ENCODE peak calls at places on chromosomes 16 and 17, in six cellular contexts. One of them, this sample, is unnamed.
A peak's percentile ranks its signal among the peaks of the same experiment; 100 is the strongest.

GRCh38 chr17:19703106-19703775 is 13.1 kb downstream of the SLC47A2 start:
- DNase-seq in trophoblast cell: no peak
- DNase-seq in H1: no peak
- DNase-seq in IMR-90: no peak
- DNase-seq in H9: peak; percentile 39
- DNase-seq in mesenchymal stem cell: no peak
- DNase-seq in this sample: no peak

GRCh38 chr17:32266389-32267269 is 997 bp downstream of the RHBDL3 start:
- DNase-seq in H9: peak; percentile 69
- DNase-seq in trophoblast cell: no peak
- DNase-seq in mesenchymal stem cell: peak; percentile 3
- DNase-seq in IMR-90: no peak
- DNase-seq in H1: peak; percentile 85
- DNase-seq in this sample: peak; percentile 57

GRCh38 chr17:527247-527646 is 174.6 kb upstream of the RPH3AL start:
- DNase-seq in IMR-90: no peak
- DNase-seq in H1: no peak
- DNase-seq in H9: no peak
- DNase-seq in trophoblast cell: no peak
- DNase-seq in mesenchymal stem cell: no peak
- DNase-seq in this sample: no peak

GRCh38 chr16:74309789-74310781 is 13.5 kb downstream of the PSMD7 start:
- DNase-seq in H1: no peak
- DNase-seq in trophoblast cell: peak; percentile 10
- DNase-seq in IMR-90: peak; percentile 56
- DNase-seq in H9: no peak
- DNase-seq in mesenchymal stem cell: peak; percentile 65
- DNase-seq in this sample: peak; percentile 39

GRCh38 chr17:61363601-61364462 is 35.8 kb upstream of the TBX2 start:
- DNase-seq in mesenchymal stem cell: no peak
- DNase-seq in H9: no peak
- DNase-seq in IMR-90: no peak
- DNase-seq in trophoblast cell: no peak
- DNase-seq in H1: no peak
- DNase-seq in this sample: no peak

GRCh38 chr16:54817432-54817831 is 113.2 kb upstream of the IRX5 start:
- DNase-seq in trophoblast cell: no peak
- DNase-seq in IMR-90: no peak
- DNase-seq in H1: no peak
- DNase-seq in H9: peak; percentile 30
- DNase-seq in mesenchymal stem cell: no peak
- DNase-seq in this sample: no peak

GRCh38 chr17:83078378-83079339 is 750 bp upstream of the METRNL start:
- DNase-seq in IMR-90: no peak
- DNase-seq in mesenchymal stem cell: peak; percentile 24
- DNase-seq in trophoblast cell: no peak
- DNase-seq in H9: no peak
- DNase-seq in H1: no peak
- DNase-seq in this sample: peak; percentile 42

GRCh38 chr17:58757162-58757613 is 1.5 kb downstream of the PPM1E start:
- DNase-seq in trophoblast cell: no peak
- DNase-seq in H1: no peak
- DNase-seq in H9: no peak
- DNase-seq in IMR-90: no peak
- DNase-seq in mesenchymal stem cell: no peak
- DNase-seq in this sample: no peak

GRCh38 chr16:68642436-68643064 is 2.6 kb upstream of the CDH3 start:
- DNase-seq in mesenchymal stem cell: peak; percentile 37
- DNase-seq in IMR-90: no peak
- DNase-seq in H9: peak; percentile 89
- DNase-seq in H1: peak; percentile 79
- DNase-seq in trophoblast cell: no peak
- DNase-seq in this sample: no peak

GRCh38 chr17:44901323-44901965 is 2.2 kb upstream of the EFTUD2 start:
- DNase-seq in trophoblast cell: no peak
- DNase-seq in H9: no peak
- DNase-seq in H1: no peak
- DNase-seq in mesenchymal stem cell: peak; percentile 86
- DNase-seq in IMR-90: peak; percentile 79
- DNase-seq in this sample: no peak

GRCh38 chr17:32523017-32523680 is 36.4 kb downstream of the CDK5R1 start:
- DNase-seq in H1: no peak
- DNase-seq in H9: no peak
- DNase-seq in IMR-90: no peak
- DNase-seq in trophoblast cell: no peak
- DNase-seq in mesenchymal stem cell: no peak
- DNase-seq in this sample: no peak

GRCh38 chr16:15749985-15750384 is 99.9 kb downstream of the NDE1 start:
- DNase-seq in IMR-90: no peak
- DNase-seq in H1: no peak
- DNase-seq in H9: no peak
- DNase-seq in mesenchymal stem cell: no peak
- DNase-seq in trophoblast cell: no peak
- DNase-seq in this sample: no peak

GRCh38 chr17:42027961-42028790 is 8.3 kb downstream of the NKIRAS2 start:
- DNase-seq in IMR-90: no peak
- DNase-seq in mesenchymal stem cell: no peak
- DNase-seq in H1: peak; percentile 77
- DNase-seq in H9: peak; percentile 89
- DNase-seq in trophoblast cell: no peak
- DNase-seq in this sample: no peak

GRCh38 chr16:75247249-75247648 is 4.2 kb downstream of the BCAR1 start:
- DNase-seq in H9: no peak
- DNase-seq in IMR-90: no peak
- DNase-seq in trophoblast cell: no peak
- DNase-seq in H1: no peak
- DNase-seq in mesenchymal stem cell: peak; percentile 44
- DNase-seq in this sample: no peak

GRCh38 chr17:58886514-58886913 is 130.9 kb downstream of the PPM1E start:
- DNase-seq in mesenchymal stem cell: no peak
- DNase-seq in H9: no peak
- DNase-seq in trophoblast cell: no peak
- DNase-seq in IMR-90: no peak
- DNase-seq in H1: no peak
- DNase-seq in this sample: no peak

GRCh38 chr17:4551796-4552525 is 3.2 kb downstream of the MYBBP1A start:
- DNase-seq in IMR-90: no peak
- DNase-seq in trophoblast cell: no peak
- DNase-seq in H9: no peak
- DNase-seq in H1: no peak
- DNase-seq in mesenchymal stem cell: no peak
- DNase-seq in this sample: no peak

GRCh38 chr17:82756166-82756565 is 4.3 kb downstream of the TBCD start:
- DNase-seq in trophoblast cell: no peak
- DNase-seq in IMR-90: no peak
- DNase-seq in mesenchymal stem cell: no peak
- DNase-seq in H1: no peak
- DNase-seq in H9: no peak
- DNase-seq in this sample: no peak

GRCh38 chr16:47943235-47943634 is 212.6 kb downstream of the ABCC12 start:
- DNase-seq in mesenchymal stem cell: no peak
- DNase-seq in H9: no peak
- DNase-seq in H1: no peak
- DNase-seq in IMR-90: no peak
- DNase-seq in trophoblast cell: no peak
- DNase-seq in this sample: no peak

GRCh38 chr17:11925271-11926021 is 71.8 kb downstream of the ZNF18 start:
- DNase-seq in mesenchymal stem cell: no peak
- DNase-seq in H1: no peak
- DNase-seq in H9: no peak
- DNase-seq in trophoblast cell: no peak
- DNase-seq in IMR-90: no peak
- DNase-seq in this sample: no peak

GRCh38 chr17:74922694-74923537 is at the start of gene USH1G:
- DNase-seq in mesenchymal stem cell: no peak
- DNase-seq in H1: peak; percentile 69
- DNase-seq in trophoblast cell: no peak
- DNase-seq in IMR-90: no peak
- DNase-seq in H9: peak; percentile 60
- DNase-seq in this sample: no peak

GRCh38 chr17:31487063-31487647 is 95.7 kb downstream of the RAB11FIP4 start:
- DNase-seq in mesenchymal stem cell: no peak
- DNase-seq in trophoblast cell: no peak
- DNase-seq in H9: no peak
- DNase-seq in H1: no peak
- DNase-seq in IMR-90: no peak
- DNase-seq in this sample: no peak

GRCh38 chr17:34842235-34842634 is 119.0 kb downstream of the CCT6B start:
- DNase-seq in trophoblast cell: no peak
- DNase-seq in H1: no peak
- DNase-seq in IMR-90: no peak
- DNase-seq in H9: no peak
- DNase-seq in mesenchymal stem cell: no peak
- DNase-seq in this sample: no peak

GRCh38 chr17:48871551-48872351 is 20.8 kb upstream of the ATP5MC1 start:
- DNase-seq in IMR-90: no peak
- DNase-seq in H9: no peak
- DNase-seq in H1: no peak
- DNase-seq in mesenchymal stem cell: peak; percentile 67
- DNase-seq in trophoblast cell: no peak
- DNase-seq in this sample: no peak

GRCh38 chr17:46888727-46889126 is 34.2 kb upstream of the GOSR2 start:
- DNase-seq in H1: no peak
- DNase-seq in mesenchymal stem cell: no peak
- DNase-seq in H9: no peak
- DNase-seq in IMR-90: no peak
- DNase-seq in trophoblast cell: no peak
- DNase-seq in this sample: no peak

GRCh38 chr17:46889519-46889918 is 33.4 kb upstream of the GOSR2 start:
- DNase-seq in H1: no peak
- DNase-seq in mesenchymal stem cell: no peak
- DNase-seq in trophoblast cell: no peak
- DNase-seq in IMR-90: no peak
- DNase-seq in H9: no peak
- DNase-seq in this sample: no peak

GRCh38 chr17:46885956-46886663 is 34.7 kb downstream of the WNT9B start:
- DNase-seq in H1: no peak
- DNase-seq in IMR-90: no peak
- DNase-seq in H9: no peak
- DNase-seq in mesenchymal stem cell: no peak
- DNase-seq in trophoblast cell: no peak
- DNase-seq in this sample: no peak

GRCh38 chr17:46885415-46885814 is 34.0 kb downstream of the WNT9B start:
- DNase-seq in mesenchymal stem cell: no peak
- DNase-seq in H9: no peak
- DNase-seq in trophoblast cell: no peak
- DNase-seq in H1: no peak
- DNase-seq in IMR-90: no peak
- DNase-seq in this sample: no peak

GRCh38 chr17:46887717-46888116 is 35.2 kb upstream of the GOSR2 start:
- DNase-seq in IMR-90: no peak
- DNase-seq in trophoblast cell: no peak
- DNase-seq in H1: no peak
- DNase-seq in H9: no peak
- DNase-seq in mesenchymal stem cell: no peak
- DNase-seq in this sample: no peak
- H3K14ac ChIP-seq in IMR-90: no peak overlapping the region
- H3K14ac ChIP-seq in trophoblast cell: no peak overlapping the region
- H3K14ac ChIP-seq in H1: no peak overlapping the region
- H3K14ac ChIP-seq in H9: no peak overlapping the region
- H3K14ac ChIP-seq in mesenchymal stem cell: no peak overlapping the region
- H3K14ac ChIP-seq in this sample: no peak overlapping the region

GRCh38 chr16:50247906-50248608 is 18.3 kb upstream of the ADCY7 start:
- DNase-seq in IMR-90: no peak
- DNase-seq in trophoblast cell: no peak
- DNase-seq in H9: no peak
- DNase-seq in mesenchymal stem cell: no peak
- DNase-seq in H1: no peak
- DNase-seq in this sample: no peak

GRCh38 chr16:50246299-50247122 is 19.8 kb upstream of the ADCY7 start:
- DNase-seq in mesenchymal stem cell: peak; percentile 19
- DNase-seq in IMR-90: no peak
- DNase-seq in H1: peak; percentile 68
- DNase-seq in trophoblast cell: no peak
- DNase-seq in H9: no peak
- DNase-seq in this sample: no peak

GRCh38 chr16:50245417-50246298 is 20.7 kb upstream of the ADCY7 start:
- DNase-seq in H1: no peak
- DNase-seq in IMR-90: peak; percentile 45
- DNase-seq in mesenchymal stem cell: peak; percentile 53
- DNase-seq in trophoblast cell: peak; percentile 77
- DNase-seq in H9: no peak
- DNase-seq in this sample: no peak

GRCh38 chr16:50248845-50249244 is 17.5 kb upstream of the ADCY7 start:
- DNase-seq in IMR-90: no peak
- DNase-seq in mesenchymal stem cell: no peak
- DNase-seq in H9: no peak
- DNase-seq in trophoblast cell: no peak
- DNase-seq in H1: no peak
- DNase-seq in this sample: no peak

GRCh38 chr16:50247123-50247905 is 19.0 kb upstream of the ADCY7 start:
- DNase-seq in mesenchymal stem cell: no peak
- DNase-seq in trophoblast cell: no peak
- DNase-seq in H9: no peak
- DNase-seq in IMR-90: no peak
- DNase-seq in H1: no peak
- DNase-seq in this sample: no peak
- H3K4me2 ChIP-seq in mesenchymal stem cell: no peak overlapping the region
- H3K4me2 ChIP-seq in trophoblast cell: peak overlapping the region; percentile 10
- H3K4me2 ChIP-seq in H9: no peak overlapping the region
- H3K4me2 ChIP-seq in IMR-90: no peak overlapping the region
- H3K4me2 ChIP-seq in H1: no peak overlapping the region
- H3K4me2 ChIP-seq in this sample: no peak overlapping the region

GRCh38 chr16:64615647-64616280 is 506.1 kb downstream of the CDH11 start:
- DNase-seq in IMR-90: peak; percentile 1
- DNase-seq in H1: peak; percentile 63
- DNase-seq in mesenchymal stem cell: peak; percentile 41
- DNase-seq in trophoblast cell: no peak
- DNase-seq in H9: peak; percentile 75
- DNase-seq in this sample: peak; percentile 39
- H3K14ac ChIP-seq in IMR-90: no peak overlapping the region
- H3K14ac ChIP-seq in H1: no peak overlapping the region
- H3K14ac ChIP-seq in mesenchymal stem cell: no peak overlapping the region
- H3K14ac ChIP-seq in trophoblast cell: no peak overlapping the region
- H3K14ac ChIP-seq in H9: no peak overlapping the region
- H3K14ac ChIP-seq in this sample: no peak overlapping the region

GRCh38 chr16:1330931-1331711 is 2.3 kb upstream of the BAIAP3 start:
- DNase-seq in H1: no peak
- DNase-seq in H9: no peak
- DNase-seq in trophoblast cell: no peak
- DNase-seq in mesenchymal stem cell: no peak
- DNase-seq in IMR-90: no peak
- DNase-seq in this sample: no peak

GRCh38 chr16:1330260-1330914 is 3.1 kb upstream of the BAIAP3 start:
- DNase-seq in mesenchymal stem cell: no peak
- DNase-seq in trophoblast cell: no peak
- DNase-seq in H1: peak; percentile 89
- DNase-seq in H9: peak; percentile 79
- DNase-seq in IMR-90: no peak
- DNase-seq in this sample: no peak

GRCh38 chr16:1333149-1333812 is at the start of gene BAIAP3:
- DNase-seq in IMR-90: no peak
- DNase-seq in mesenchymal stem cell: peak; percentile 44
- DNase-seq in H9: peak; percentile 70
- DNase-seq in trophoblast cell: no peak
- DNase-seq in H1: peak; percentile 80
- DNase-seq in this sample: no peak

GRCh38 chr16:1332618-1333148 is 762 bp upstream of the BAIAP3 start:
- DNase-seq in H9: no peak
- DNase-seq in IMR-90: no peak
- DNase-seq in H1: no peak
- DNase-seq in trophoblast cell: no peak
- DNase-seq in mesenchymal stem cell: no peak
- DNase-seq in this sample: no peak

GRCh38 chr16:1331712-1332617 is 1.5 kb upstream of the BAIAP3 start:
- DNase-seq in H1: peak; percentile 91
- DNase-seq in IMR-90: peak; percentile 30
- DNase-seq in trophoblast cell: peak; percentile 63
- DNase-seq in H9: peak; percentile 96
- DNase-seq in mesenchymal stem cell: peak; percentile 93
- DNase-seq in this sample: no peak
- H3K4me2 ChIP-seq in H1: peak overlapping the region; percentile 87
- H3K4me2 ChIP-seq in IMR-90: no peak overlapping the region
- H3K4me2 ChIP-seq in trophoblast cell: peak overlapping the region; percentile 63
- H3K4me2 ChIP-seq in H9: peak overlapping the region; percentile 73
- H3K4me2 ChIP-seq in mesenchymal stem cell: peak overlapping the region; percentile 24
- H3K4me2 ChIP-seq in this sample: peak overlapping the region; percentile 48

This sample was measured in neuronal stem cell.